ENCODE peak calls at places on chromosomes 3 and 15, in ten cellular contexts. N is activated naive CD8-positive, alpha-beta T cell treated with anti-CD3 and anti-CD28 coated beads, Interleukin-2, amount 50 U/mL, for 24 hours; H is IMR-90; U is aorta; W is AG04449; J is effector CD4-positive, alpha-beta T cell; X is NCI-H1436 treated with DMSO at 0.1 percent for 48 hours; M is ELR; D is RPMI8226; T is Panc1. P is an unnamed sample.

GRCh38 chr3:133853063-133853924 is 42.4 kb downstream of the RAB6B start:
- DNase-seq in N (no peak), H (no peak), U (no peak), W (no peak), J (no peak), X (no peak), M (no peak), D (no peak), T (no peak), P (no peak)

GRCh38 chr3:194671511-194671899 is 486 bp downstream of the LSG1 start:
- DNase-seq in N (no peak), H (peak; percentile 52), U (no peak), W (no peak), J (no peak), X (no peak), M (peak; percentile 68), D (peak; percentile 53), T (no peak), P (no peak)

GRCh38 chr15:38130200-38130567 is 122.5 kb upstream of the SPRED1 start:
- DNase-seq in N (no peak), H (no peak), U (no peak), W (no peak), J (no peak), X (no peak), M (no peak), D (peak; percentile 54), T (no peak), P (peak; percentile 2)

GRCh38 chr3:184368116-184368803 is 6.8 kb downstream of the POLR2H start:
- DNase-seq in N (no peak), H (no peak), U (no peak), W (no peak), J (no peak), X (no peak), M (no peak), D (no peak), T (no peak), P (no peak)

GRCh38 chr3:103919327-103919726 is 1447.4 kb upstream of the ALCAM start:
- DNase-seq in N (no peak), H (no peak), U (no peak), W (no peak), J (no peak), X (no peak), M (peak; percentile 15), D (no peak), T (no peak), P (no peak)

GRCh38 chr3:187935623-187936156 is 190.4 kb upstream of the BCL6 start:
- DNase-seq in N (peak; percentile 55), H (peak; percentile 33), U (no peak), W (no peak), J (no peak), X (no peak), M (no peak), D (peak; percentile 59), T (no peak), P (no peak)

GRCh38 chr3:113485161-113485609 is 29.8 kb downstream of the SPICE1 start:
- DNase-seq in N (no peak), H (no peak), U (no peak), W (no peak), J (peak; percentile 14), X (no peak), M (no peak), D (no peak), T (no peak), P (no peak)

GRCh38 chr15:90375071-90375470 is 13.0 kb upstream of the IQGAP1 start:
- DNase-seq in N (no peak), H (no peak), U (no peak), W (no peak), J (no peak), X (no peak), M (no peak), D (no peak), T (no peak), P (no peak)

GRCh38 chr3:161050929-161051328 is 54.2 kb downstream of the B3GALNT1 start:
- DNase-seq in N (no peak), H (no peak), U (no peak), W (no peak), J (no peak), X (no peak), M (no peak), D (no peak), T (no peak), P (no peak)

GRCh38 chr3:128922804-128923459 is 43.5 kb downstream of the ACAD9 start:
- DNase-seq in N (peak; percentile 66), H (no peak), U (peak; percentile 15), W (no peak), J (peak; percentile 25), X (no peak), M (no peak), D (no peak), T (no peak), P (no peak)

GRCh38 chr3:161489390-161489789 is 7.2 kb upstream of the OTOL1 start:
- DNase-seq in N (no peak), H (no peak), U (no peak), W (no peak), J (no peak), X (no peak), M (no peak), D (no peak), T (no peak), P (no peak)

GRCh38 chr15:47184405-47185221 is 532.7 kb upstream of the SEMA6D start:
- DNase-seq in N (no peak), H (peak; percentile 14), U (peak; percentile 48), W (no peak), J (no peak), X (no peak), M (no peak), D (no peak), T (no peak), P (no peak)

GRCh38 chr15:80693682-80694623 is 1.2 kb upstream of the ABHD17C start:
- DNase-seq in N (no peak), H (peak; percentile 39), U (no peak), W (no peak), J (no peak), X (no peak), M (no peak), D (no peak), T (no peak), P (no peak)

GRCh38 chr3:9316881-9317341 is 45.9 kb upstream of the THUMPD3 start:
- DNase-seq in N (no peak), H (peak; percentile 56), U (no peak), W (no peak), J (no peak), X (no peak), M (peak; percentile 71), D (no peak), T (no peak), P (no peak)

GRCh38 chr3:185702564-185703225 is 116.6 kb downstream of the SENP2 start:
- DNase-seq in N (no peak), H (no peak), U (no peak), W (no peak), J (no peak), X (no peak), M (peak; percentile 37), D (no peak), T (no peak), P (no peak)

GRCh38 chr3:168094877-168095610 is 680 bp downstream of the GOLIM4 start:
- DNase-seq in N (peak; percentile 52), H (peak; percentile 69), U (peak; percentile 78), W (no peak), J (no peak), X (no peak), M (peak; percentile 89), D (peak; percentile 92), T (peak; percentile 28), P (no peak)

GRCh38 chr15:41932939-41933725 is 39.2 kb downstream of the EHD4 start:
- DNase-seq in N (no peak), H (no peak), U (no peak), W (no peak), J (no peak), X (no peak), M (no peak), D (no peak), T (no peak), P (no peak)

GRCh38 chr15:86183765-86184491 is 104.3 kb downstream of the AGBL1 start:
- DNase-seq in N (no peak), H (no peak), U (no peak), W (no peak), J (no peak), X (no peak), M (no peak), D (no peak), T (no peak), P (no peak)

GRCh38 chr3:188465311-188465710 is 311.4 kb downstream of the LPP start:
- DNase-seq in N (no peak), H (no peak), U (no peak), W (no peak), J (no peak), X (no peak), M (no peak), D (no peak), T (no peak), P (no peak)

GRCh38 chr3:22951910-22952309 is 251.2 kb upstream of the UBE2E2 start:
- DNase-seq in N (no peak), H (no peak), U (no peak), W (no peak), J (no peak), X (no peak), M (no peak), D (no peak), T (no peak), P (no peak)

GRCh38 chr15:26691249-26691648 is 81.6 kb downstream of the GABRB3 start:
- DNase-seq in N (no peak), H (no peak), U (no peak), W (no peak), J (no peak), X (no peak), M (no peak), D (no peak), T (no peak), P (no peak)

GRCh38 chr15:65927545-65927944 is 58.3 kb downstream of the RAB11A start:
- DNase-seq in N (no peak), H (no peak), U (no peak), W (no peak), J (no peak), X (no peak), M (peak; percentile 24), D (no peak), T (no peak), P (no peak)